ENCODE peak calls at places on chromosomes 7 and 10, in five cellular contexts. Z is HCT116, C is GM23338, D is hepatocyte, X is SK-N-SH. Q is an unnamed sample. For H3K27me3, the result is how much of the 10 kb centered on the place peaks cover.

GRCh38 chr7:751826-752225 is 24.7 kb upstream of the PRKAR1B start:
- DNase-seq in D (no peak), C (no peak), Z (no peak), X (no peak), Q (no peak)

GRCh38 chr7:45543470-45543869 is 30.7 kb upstream of the ADCY1 start:
- DNase-seq in C (no peak), D (no peak), X (no peak), Z (no peak), Q (no peak)

GRCh38 chr10:69757553-69758309 is 44.0 kb upstream of the COL13A1 start:
- DNase-seq in Z (no peak), C (no peak), D (peak), X (peak), Q (peak)

GRCh38 chr7:46321556-46322205 is 400.6 kb upstream of the IGFBP3 start:
- DNase-seq in C (no peak), D (peak), Z (no peak), X (no peak), Q (peak)

GRCh38 chr10:84097787-84098353 is 41.4 kb upstream of the GHITM start:
- DNase-seq in D (peak), X (peak), C (peak), Z (no peak), Q (peak)

GRCh38 chr7:48250441-48250951 is 79.2 kb downstream of the ABCA13 start:
- DNase-seq in D (no peak), C (peak), X (no peak), Z (no peak), Q (peak)

GRCh38 chr7:30256459-30256858 is 27.9 kb upstream of the ZNRF2 start:
- DNase-seq in X (no peak), Z (no peak), D (no peak), C (no peak), Q (no peak)

GRCh38 chr10:133012573-133013359 is 70.4 kb upstream of the CFAP46 start:
- DNase-seq in C (no peak), D (no peak), Z (no peak), X (no peak), Q (no peak)

GRCh38 chr10:23522345-23522744 is 83.5 kb downstream of the OTUD1 start:
- DNase-seq in C (no peak), D (no peak), X (no peak), Z (no peak), Q (peak)

GRCh38 chr7:77425151-77426051 is 9.3 kb upstream of the GSAP start:
- DNase-seq in D (no peak), C (peak), Z (peak), X (peak), Q (peak)

GRCh38 chr10:103720328-103720963 is 134.9 kb downstream of the SH3PXD2A start:
- DNase-seq in X (peak), C (no peak), Z (no peak), D (no peak), Q (no peak)

GRCh38 chr10:24357344-24358021 is 148.5 kb downstream of the KIAA1217 start:
- DNase-seq in X (no peak), Z (no peak), C (peak), D (no peak), Q (no peak)

GRCh38 chr7:158586499-158587191 is 978 bp downstream of the PTPRN2 start:
- DNase-seq in X (peak), Z (no peak), D (no peak), C (no peak), Q (no peak)

GRCh38 chr7:80711521-80711920 is 73.1 kb downstream of the CD36 start:
- DNase-seq in X (no peak), Z (no peak), C (no peak), D (no peak), Q (peak)

GRCh38 chr10:12657489-12657888 is 308.1 kb downstream of the CAMK1D start:
- DNase-seq in X (no peak), Z (no peak), C (no peak), D (no peak), Q (no peak)

GRCh38 chr10:104033401-104033930 is 52.2 kb downstream of the COL17A1 start:
- DNase-seq in D (no peak), Z (no peak), C (no peak), X (no peak), Q (no peak)

GRCh38 chr7:150943453-150943814 is 34.7 kb downstream of the KCNH2 start:
- DNase-seq in Z (no peak), D (no peak), C (no peak), X (no peak), Q (no peak)

GRCh38 chr10:10685566-10685965 is 332.1 kb upstream of the CELF2 start:
- DNase-seq in C (no peak), X (no peak), D (no peak), Z (no peak), Q (no peak)

GRCh38 chr10:79230563-79231249 is 116.6 kb upstream of the PPIF start:
- DNase-seq in X (no peak), D (no peak), C (peak), Z (no peak), Q (no peak)

GRCh38 chr10:91672021-91672608 is 39.2 kb upstream of the PPP1R3C start:
- DNase-seq in X (peak), D (peak), Z (no peak), C (peak), Q (peak)

GRCh38 chr10:132774905-132775863 is 10.8 kb downstream of the NKX6-2 start:
- DNase-seq in C (peak), Z (peak), X (no peak), D (peak), Q (no peak)

GRCh38 chr7:117401293-117402002 is 25.8 kb downstream of the ASZ1 start:
- DNase-seq in Z (no peak), D (no peak), X (no peak), C (peak), Q (peak)

GRCh38 chr10:46293832-46294640 is 7.2 kb downstream of the ANTXRL start:
- DNase-seq in X (no peak), D (no peak), Z (no peak), C (no peak), Q (no peak)

GRCh38 chr7:47091141-47091540 is 490.8 kb downstream of the TNS3 start:
- DNase-seq in Z (no peak), D (no peak), X (no peak), C (no peak), Q (peak)

GRCh38 chr10:85643839-85644525 is 722.6 kb downstream of the GRID1 start:
- DNase-seq in Z (peak), D (peak), X (no peak), C (no peak), Q (no peak)

GRCh38 chr7:16465469-16466086 is at the start of gene SOSTDC1:
- DNase-seq in X (peak), Z (no peak), C (peak), D (peak), Q (peak)

GRCh38 chr10:109348324-109348723 is 575.0 kb downstream of the XPNPEP1 start:
- DNase-seq in X (no peak), C (no peak), Z (no peak), D (no peak), Q (peak)

GRCh38 chr7:2017914-2018785 is 214.6 kb downstream of the MAD1L1 start:
- DNase-seq in D (no peak), X (peak), C (no peak), Z (no peak), Q (no peak)

GRCh38 chr10:30433286-30433778 is 652 bp upstream of the MAP3K8 start:
- DNase-seq in X (peak), C (peak), Z (peak), D (peak), Q (peak)

GRCh38 chr7:28856656-28857055 is 101.5 kb downstream of the TRIL start:
- DNase-seq in X (no peak), C (no peak), Z (no peak), D (no peak), Q (peak)

GRCh38 chr7:87060288-87060537 is 759 bp upstream of the ELAPOR2 start:
- DNase-seq in X (no peak), D (no peak), Z (no peak), C (no peak), Q (no peak)

GRCh38 chr7:81260152-81260551 is 341.3 kb upstream of the SEMA3C start:
- DNase-seq in Z (no peak), C (no peak), D (no peak), X (no peak), Q (peak)

GRCh38 chr10:119863951-119864565 is 8.6 kb downstream of the MCMBP start:
- DNase-seq in C (no peak), X (no peak), Z (no peak), D (no peak), Q (no peak)

GRCh38 chr10:75497997-75498797 is 66.8 kb downstream of the LRMDA start:
- DNase-seq in D (peak), Z (peak), C (no peak), X (no peak), Q (peak)

GRCh38 chr10:126476256-126476655 is 88.0 kb upstream of the ADAM12 start:
- DNase-seq in X (no peak), C (peak), D (no peak), Z (no peak), Q (no peak)

GRCh38 chr7:38215115-38215514 is 37.1 kb downstream of the STARD3NL start:
- DNase-seq in X (no peak), Z (no peak), C (no peak), D (peak), Q (peak)
- TF ChIP-seq EZH2phosphoT487 in X (no peak), Z (no peak), C (no peak), D (no peak), Q (no peak)

DNA sequence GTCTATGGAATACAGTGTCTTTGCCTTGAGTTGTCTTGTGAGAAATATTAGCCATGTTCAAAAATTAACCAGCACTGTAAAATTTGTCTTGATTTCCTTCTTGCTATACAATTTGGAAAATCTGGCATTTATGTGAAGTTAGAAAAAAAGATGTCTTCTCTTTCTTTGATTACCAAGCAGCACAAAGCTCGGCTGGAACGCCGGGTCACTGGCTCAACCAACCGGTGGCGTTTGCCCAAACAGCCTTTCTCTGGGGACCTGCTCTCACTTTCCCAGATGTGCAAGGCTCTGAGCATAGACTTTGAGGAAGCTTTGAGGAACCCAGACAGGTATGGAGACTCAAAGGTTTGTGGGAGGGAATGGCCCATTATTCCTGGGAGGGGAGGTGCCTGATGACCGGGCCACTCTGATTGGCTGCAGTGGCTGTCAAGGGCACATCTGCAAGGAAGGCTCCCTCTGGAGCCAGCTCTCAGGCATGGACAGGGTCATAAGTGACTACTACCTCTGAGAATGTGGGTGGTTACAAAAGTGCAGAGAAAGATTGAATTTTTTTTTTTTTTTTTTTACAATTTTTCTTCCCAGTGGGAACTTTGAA is 5.6 kb downstream of the BTBD16 start:
- DNase-seq in Z (peak), D (peak), X (no peak), C (peak), Q (peak)
- H3K27me3 ChIP-seq in Z (under half), D (under half), X (under half), C (under half), Q (under half)

DNA sequence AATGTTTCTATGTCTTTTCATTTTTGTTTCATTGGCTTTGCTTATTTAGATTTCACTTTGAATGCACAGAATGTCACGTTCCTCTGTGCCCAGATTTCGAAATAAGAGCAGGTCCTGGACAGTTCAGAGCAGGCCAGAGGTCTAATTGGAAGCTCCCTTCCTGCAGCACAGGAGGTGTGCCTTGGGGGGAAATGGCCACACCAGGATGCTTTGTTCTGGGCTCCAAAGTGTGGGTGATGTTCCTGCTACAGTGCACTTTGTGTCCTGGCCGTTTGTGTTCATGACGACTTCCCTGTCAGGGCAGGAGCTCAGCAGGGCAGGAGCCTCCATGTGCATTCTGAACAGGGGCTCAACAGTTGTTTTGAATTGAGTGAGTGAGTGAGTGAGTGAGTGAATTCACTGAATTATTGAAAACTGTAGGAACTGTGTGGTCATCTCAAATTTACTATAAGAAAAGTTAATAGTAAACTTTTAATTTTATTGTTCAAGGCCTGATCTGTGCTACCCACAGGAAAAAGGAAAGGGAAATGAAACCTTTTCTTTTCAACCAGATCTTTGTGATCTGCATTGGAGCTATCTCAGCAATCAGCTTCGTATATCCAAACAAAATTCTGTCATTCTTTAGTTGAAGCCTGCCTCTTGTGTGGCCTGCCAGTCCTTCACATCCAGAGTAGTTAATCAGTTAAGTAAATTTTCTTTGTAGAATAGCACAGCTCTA is 109.5 kb upstream of the GJD4 start:
- DNase-seq in C (no peak), X (peak), Z (no peak), D (no peak), Q (peak)
- TF ChIP-seq EZH2phosphoT487 in C (no peak), X (no peak), Z (no peak), D (no peak), Q (no peak)

GRCh38 chr7:83693281-83693680 is 44.3 kb upstream of the SEMA3E start:
- DNase-seq in D (no peak), Z (no peak), C (peak), X (no peak), Q (no peak)
- H3K27me3 ChIP-seq in D (under half), Z (under half), C (under half), X (under half), Q (under half)

Q was measured in GM23248.